ENCODE peak calls at places on chromosomes 5 and 9, in nine cellular contexts. One of them, this sample, is unnamed.

GRCh38 chr5:96235008-96235910 is 197.8 kb downstream of the PCSK1 start:
- DNase-seq in NCI-H69: no peak
- DNase-seq in ACHN: no peak
- DNase-seq in NCI-H1092 treated with DMSO at 0.1 percent for 48 hours: no peak
- DNase-seq in coronary artery: no peak
- DNase-seq in SK-N-SH: no peak
- DNase-seq in amniotic stem cell: no peak
- DNase-seq in dorsolateral prefrontal cortex: no peak
- DNase-seq in fibroblast of the conjunctiva: no peak
- DNase-seq in this sample: no peak

GRCh38 chr9:79817469-79818004 is 245.8 kb downstream of the TLE4 start:
- DNase-seq in amniotic stem cell: no peak
- DNase-seq in ACHN: no peak
- DNase-seq in NCI-H1092 treated with DMSO at 0.1 percent for 48 hours: no peak
- DNase-seq in fibroblast of the conjunctiva: no peak
- DNase-seq in SK-N-SH: no peak
- DNase-seq in dorsolateral prefrontal cortex: no peak
- DNase-seq in coronary artery: no peak
- DNase-seq in NCI-H69: no peak
- DNase-seq in this sample: no peak

GRCh38 chr9:133956520-133957076 is 35.5 kb downstream of the VAV2 start:
- DNase-seq in amniotic stem cell: no peak
- DNase-seq in ACHN: no peak
- DNase-seq in NCI-H69: peak
- DNase-seq in fibroblast of the conjunctiva: no peak
- DNase-seq in SK-N-SH: peak
- DNase-seq in coronary artery: no peak
- DNase-seq in NCI-H1092 treated with DMSO at 0.1 percent for 48 hours: no peak
- DNase-seq in dorsolateral prefrontal cortex: no peak
- DNase-seq in this sample: no peak

GRCh38 chr5:179377421-179378115 is 32.3 kb upstream of the ADAMTS2 start:
- DNase-seq in NCI-H69: no peak
- DNase-seq in NCI-H1092 treated with DMSO at 0.1 percent for 48 hours: no peak
- DNase-seq in coronary artery: peak
- DNase-seq in fibroblast of the conjunctiva: no peak
- DNase-seq in SK-N-SH: peak
- DNase-seq in amniotic stem cell: no peak
- DNase-seq in dorsolateral prefrontal cortex: no peak
- DNase-seq in ACHN: no peak
- DNase-seq in this sample: no peak

GRCh38 chr5:138466900-138467710 is 1.8 kb downstream of the EGR1 start:
- DNase-seq in ACHN: peak
- DNase-seq in coronary artery: no peak
- DNase-seq in NCI-H1092 treated with DMSO at 0.1 percent for 48 hours: no peak
- DNase-seq in dorsolateral prefrontal cortex: no peak
- DNase-seq in SK-N-SH: peak
- DNase-seq in fibroblast of the conjunctiva: no peak
- DNase-seq in amniotic stem cell: no peak
- DNase-seq in NCI-H69: no peak
- DNase-seq in this sample: no peak

GRCh38 chr5:9820696-9821449 is 190.7 kb upstream of the TAS2R1 start:
- DNase-seq in fibroblast of the conjunctiva: no peak
- DNase-seq in SK-N-SH: no peak
- DNase-seq in NCI-H69: no peak
- DNase-seq in ACHN: no peak
- DNase-seq in NCI-H1092 treated with DMSO at 0.1 percent for 48 hours: no peak
- DNase-seq in coronary artery: no peak
- DNase-seq in dorsolateral prefrontal cortex: no peak
- DNase-seq in amniotic stem cell: no peak
- DNase-seq in this sample: no peak

GRCh38 chr5:131180407-131180806 is 9.7 kb downstream of the LYRM7 start:
- DNase-seq in fibroblast of the conjunctiva: no peak
- DNase-seq in coronary artery: no peak
- DNase-seq in NCI-H69: no peak
- DNase-seq in ACHN: no peak
- DNase-seq in SK-N-SH: no peak
- DNase-seq in NCI-H1092 treated with DMSO at 0.1 percent for 48 hours: no peak
- DNase-seq in dorsolateral prefrontal cortex: no peak
- DNase-seq in amniotic stem cell: no peak
- DNase-seq in this sample: no peak

GRCh38 chr5:149799119-149799623 is 69.1 kb downstream of the PPARGC1B start:
- DNase-seq in NCI-H1092 treated with DMSO at 0.1 percent for 48 hours: peak
- DNase-seq in coronary artery: no peak
- DNase-seq in NCI-H69: peak
- DNase-seq in ACHN: peak
- DNase-seq in SK-N-SH: peak
- DNase-seq in amniotic stem cell: peak
- DNase-seq in dorsolateral prefrontal cortex: no peak
- DNase-seq in fibroblast of the conjunctiva: peak
- DNase-seq in this sample: no peak

GRCh38 chr9:93493949-93494348 is 40.6 kb upstream of the FAM120AOS start:
- DNase-seq in amniotic stem cell: no peak
- DNase-seq in NCI-H69: no peak
- DNase-seq in SK-N-SH: no peak
- DNase-seq in coronary artery: no peak
- DNase-seq in dorsolateral prefrontal cortex: no peak
- DNase-seq in NCI-H1092 treated with DMSO at 0.1 percent for 48 hours: no peak
- DNase-seq in ACHN: no peak
- DNase-seq in fibroblast of the conjunctiva: no peak
- DNase-seq in this sample: no peak

GRCh38 chr5:1416856-1417469 is 28.3 kb downstream of the SLC6A3 start:
- DNase-seq in ACHN: no peak
- DNase-seq in amniotic stem cell: no peak
- DNase-seq in dorsolateral prefrontal cortex: no peak
- DNase-seq in coronary artery: no peak
- DNase-seq in fibroblast of the conjunctiva: no peak
- DNase-seq in NCI-H1092 treated with DMSO at 0.1 percent for 48 hours: no peak
- DNase-seq in NCI-H69: no peak
- DNase-seq in SK-N-SH: no peak
- DNase-seq in this sample: no peak

GRCh38 chr9:16710888-16711287 is 159.6 kb downstream of the BNC2 start:
- DNase-seq in SK-N-SH: no peak
- DNase-seq in ACHN: no peak
- DNase-seq in fibroblast of the conjunctiva: no peak
- DNase-seq in dorsolateral prefrontal cortex: no peak
- DNase-seq in NCI-H69: peak
- DNase-seq in amniotic stem cell: no peak
- DNase-seq in coronary artery: no peak
- DNase-seq in NCI-H1092 treated with DMSO at 0.1 percent for 48 hours: no peak
- DNase-seq in this sample: no peak

GRCh38 chr5:172622091-172623046 is 18.7 kb upstream of the NEURL1B start:
- DNase-seq in coronary artery: no peak
- DNase-seq in amniotic stem cell: no peak
- DNase-seq in ACHN: no peak
- DNase-seq in NCI-H69: peak
- DNase-seq in dorsolateral prefrontal cortex: peak
- DNase-seq in SK-N-SH: no peak
- DNase-seq in NCI-H1092 treated with DMSO at 0.1 percent for 48 hours: no peak
- DNase-seq in fibroblast of the conjunctiva: no peak
- DNase-seq in this sample: no peak

GRCh38 chr5:15502208-15502607 is 2.2 kb downstream of the FBXL7 start:
- DNase-seq in amniotic stem cell: no peak
- DNase-seq in dorsolateral prefrontal cortex: no peak
- DNase-seq in NCI-H69: no peak
- DNase-seq in NCI-H1092 treated with DMSO at 0.1 percent for 48 hours: no peak
- DNase-seq in fibroblast of the conjunctiva: no peak
- DNase-seq in SK-N-SH: no peak
- DNase-seq in ACHN: peak
- DNase-seq in coronary artery: no peak
- DNase-seq in this sample: no peak

GRCh38 chr9:99825158-99826046 is 3.7 kb downstream of the NR4A3 start:
- DNase-seq in amniotic stem cell: no peak
- DNase-seq in ACHN: no peak
- DNase-seq in dorsolateral prefrontal cortex: no peak
- DNase-seq in NCI-H69: no peak
- DNase-seq in fibroblast of the conjunctiva: no peak
- DNase-seq in coronary artery: no peak
- DNase-seq in SK-N-SH: no peak
- DNase-seq in NCI-H1092 treated with DMSO at 0.1 percent for 48 hours: no peak
- DNase-seq in this sample: no peak

GRCh38 chr5:173243808-173244305 is 8.9 kb upstream of the NKX2-5 start:
- DNase-seq in fibroblast of the conjunctiva: no peak
- DNase-seq in ACHN: no peak
- DNase-seq in NCI-H1092 treated with DMSO at 0.1 percent for 48 hours: no peak
- DNase-seq in coronary artery: no peak
- DNase-seq in dorsolateral prefrontal cortex: no peak
- DNase-seq in NCI-H69: no peak
- DNase-seq in amniotic stem cell: no peak
- DNase-seq in SK-N-SH: no peak
- DNase-seq in this sample: no peak

GRCh38 chr5:173602423-173602822 is 14.0 kb downstream of the BOD1 start:
- DNase-seq in NCI-H69: no peak
- DNase-seq in ACHN: no peak
- DNase-seq in fibroblast of the conjunctiva: peak
- DNase-seq in dorsolateral prefrontal cortex: no peak
- DNase-seq in SK-N-SH: no peak
- DNase-seq in coronary artery: no peak
- DNase-seq in amniotic stem cell: no peak
- DNase-seq in NCI-H1092 treated with DMSO at 0.1 percent for 48 hours: no peak
- DNase-seq in this sample: no peak

GRCh38 chr5:66744040-66744439 is 147.8 kb downstream of the MAST4 start:
- DNase-seq in ACHN: no peak
- DNase-seq in fibroblast of the conjunctiva: no peak
- DNase-seq in NCI-H69: no peak
- DNase-seq in dorsolateral prefrontal cortex: no peak
- DNase-seq in amniotic stem cell: no peak
- DNase-seq in SK-N-SH: no peak
- DNase-seq in NCI-H1092 treated with DMSO at 0.1 percent for 48 hours: no peak
- DNase-seq in coronary artery: no peak
- DNase-seq in this sample: no peak

GRCh38 chr5:168683247-168683926 is 104.2 kb upstream of the PANK3 start:
- DNase-seq in coronary artery: no peak
- DNase-seq in SK-N-SH: no peak
- DNase-seq in NCI-H69: no peak
- DNase-seq in fibroblast of the conjunctiva: no peak
- DNase-seq in ACHN: no peak
- DNase-seq in dorsolateral prefrontal cortex: no peak
- DNase-seq in amniotic stem cell: no peak
- DNase-seq in NCI-H1092 treated with DMSO at 0.1 percent for 48 hours: no peak
- DNase-seq in this sample: no peak

GRCh38 chr5:143008809-143009521 is 238.8 kb downstream of the ARHGAP26 start:
- DNase-seq in SK-N-SH: no peak
- DNase-seq in amniotic stem cell: peak
- DNase-seq in ACHN: peak
- DNase-seq in NCI-H1092 treated with DMSO at 0.1 percent for 48 hours: peak
- DNase-seq in NCI-H69: peak
- DNase-seq in dorsolateral prefrontal cortex: no peak
- DNase-seq in coronary artery: no peak
- DNase-seq in fibroblast of the conjunctiva: no peak
- DNase-seq in this sample: no peak

GRCh38 chr5:126975791-126976190 is 54.6 kb downstream of the MARCHF3 start:
- DNase-seq in NCI-H1092 treated with DMSO at 0.1 percent for 48 hours: no peak
- DNase-seq in fibroblast of the conjunctiva: no peak
- DNase-seq in coronary artery: no peak
- DNase-seq in dorsolateral prefrontal cortex: no peak
- DNase-seq in amniotic stem cell: no peak
- DNase-seq in NCI-H69: peak
- DNase-seq in SK-N-SH: no peak
- DNase-seq in ACHN: no peak
- DNase-seq in this sample: no peak

GRCh38 chr5:176524138-176524537 is 13.1 kb downstream of the RNF44 start:
- DNase-seq in NCI-H69: no peak
- DNase-seq in NCI-H1092 treated with DMSO at 0.1 percent for 48 hours: no peak
- DNase-seq in dorsolateral prefrontal cortex: no peak
- DNase-seq in SK-N-SH: no peak
- DNase-seq in amniotic stem cell: no peak
- DNase-seq in coronary artery: no peak
- DNase-seq in fibroblast of the conjunctiva: no peak
- DNase-seq in ACHN: no peak
- DNase-seq in this sample: no peak

GRCh38 chr9:69376651-69377050 is 51.6 kb downstream of the ENTREP1 start:
- DNase-seq in fibroblast of the conjunctiva: peak
- DNase-seq in SK-N-SH: no peak
- DNase-seq in dorsolateral prefrontal cortex: peak
- DNase-seq in coronary artery: peak
- DNase-seq in ACHN: peak
- DNase-seq in amniotic stem cell: peak
- DNase-seq in NCI-H1092 treated with DMSO at 0.1 percent for 48 hours: no peak
- DNase-seq in NCI-H69: no peak
- DNase-seq in this sample: no peak

GRCh38 chr9:36136894-36137391 is 410 bp downstream of the GLIPR2 start:
- DNase-seq in ACHN: peak
- DNase-seq in dorsolateral prefrontal cortex: no peak
- DNase-seq in NCI-H69: peak
- DNase-seq in SK-N-SH: peak
- DNase-seq in NCI-H1092 treated with DMSO at 0.1 percent for 48 hours: peak
- DNase-seq in fibroblast of the conjunctiva: no peak
- DNase-seq in amniotic stem cell: no peak
- DNase-seq in coronary artery: no peak
- DNase-seq in this sample: no peak

GRCh38 chr9:32456564-32456963 is 69.4 kb downstream of the RIGI start:
- DNase-seq in ACHN: no peak
- DNase-seq in SK-N-SH: no peak
- DNase-seq in NCI-H1092 treated with DMSO at 0.1 percent for 48 hours: no peak
- DNase-seq in fibroblast of the conjunctiva: no peak
- DNase-seq in dorsolateral prefrontal cortex: no peak
- DNase-seq in amniotic stem cell: no peak
- DNase-seq in coronary artery: no peak
- DNase-seq in NCI-H69: no peak
- DNase-seq in this sample: no peak

GRCh38 chr9:117772960-117773359 is 68.8 kb downstream of the TLR4 start:
- DNase-seq in ACHN: peak
- DNase-seq in NCI-H1092 treated with DMSO at 0.1 percent for 48 hours: no peak
- DNase-seq in NCI-H69: peak
- DNase-seq in fibroblast of the conjunctiva: peak
- DNase-seq in SK-N-SH: no peak
- DNase-seq in amniotic stem cell: no peak
- DNase-seq in dorsolateral prefrontal cortex: no peak
- DNase-seq in coronary artery: no peak
- DNase-seq in this sample: no peak

GRCh38 chr9:36963356-36963755 is 70.7 kb downstream of the PAX5 start:
- DNase-seq in amniotic stem cell: no peak
- DNase-seq in ACHN: no peak
- DNase-seq in NCI-H69: no peak
- DNase-seq in fibroblast of the conjunctiva: no peak
- DNase-seq in dorsolateral prefrontal cortex: no peak
- DNase-seq in coronary artery: no peak
- DNase-seq in SK-N-SH: no peak
- DNase-seq in NCI-H1092 treated with DMSO at 0.1 percent for 48 hours: no peak
- DNase-seq in this sample: no peak

GRCh38 chr5:129199308-129199707 is 104.8 kb downstream of the ISOC1 start:
- DNase-seq in NCI-H1092 treated with DMSO at 0.1 percent for 48 hours: no peak
- DNase-seq in ACHN: no peak
- DNase-seq in coronary artery: no peak
- DNase-seq in amniotic stem cell: no peak
- DNase-seq in SK-N-SH: no peak
- DNase-seq in fibroblast of the conjunctiva: no peak
- DNase-seq in NCI-H69: no peak
- DNase-seq in dorsolateral prefrontal cortex: no peak
- DNase-seq in this sample: no peak

GRCh38 chr9:122201641-122202040 is 27.1 kb downstream of the LHX6 start:
- DNase-seq in NCI-H1092 treated with DMSO at 0.1 percent for 48 hours: no peak
- DNase-seq in dorsolateral prefrontal cortex: no peak
- DNase-seq in coronary artery: no peak
- DNase-seq in ACHN: no peak
- DNase-seq in amniotic stem cell: no peak
- DNase-seq in fibroblast of the conjunctiva: no peak
- DNase-seq in NCI-H69: no peak
- DNase-seq in SK-N-SH: no peak
- DNase-seq in this sample: no peak

GRCh38 chr5:95075079-95075478 is 209.8 kb downstream of the MCTP1 start:
- DNase-seq in NCI-H69: no peak
- DNase-seq in dorsolateral prefrontal cortex: no peak
- DNase-seq in NCI-H1092 treated with DMSO at 0.1 percent for 48 hours: no peak
- DNase-seq in fibroblast of the conjunctiva: no peak
- DNase-seq in coronary artery: no peak
- DNase-seq in SK-N-SH: no peak
- DNase-seq in ACHN: no peak
- DNase-seq in amniotic stem cell: no peak
- DNase-seq in this sample: no peak

GRCh38 chr5:32228816-32229215 is 54.7 kb upstream of the GOLPH3 start:
- DNase-seq in coronary artery: no peak
- DNase-seq in fibroblast of the conjunctiva: no peak
- DNase-seq in NCI-H69: no peak
- DNase-seq in ACHN: no peak
- DNase-seq in amniotic stem cell: no peak
- DNase-seq in SK-N-SH: no peak
- DNase-seq in dorsolateral prefrontal cortex: no peak
- DNase-seq in NCI-H1092 treated with DMSO at 0.1 percent for 48 hours: no peak
- DNase-seq in this sample: no peak

GRCh38 chr5:42879267-42879666 is 67.6 kb upstream of the SELENOP start:
- DNase-seq in amniotic stem cell: no peak
- DNase-seq in NCI-H69: no peak
- DNase-seq in ACHN: no peak
- DNase-seq in dorsolateral prefrontal cortex: no peak
- DNase-seq in coronary artery: no peak
- DNase-seq in fibroblast of the conjunctiva: no peak
- DNase-seq in NCI-H1092 treated with DMSO at 0.1 percent for 48 hours: no peak
- DNase-seq in SK-N-SH: no peak
- DNase-seq in this sample: no peak